ENCODE peak calls at places on chromosomes 3 and 15, in five cellular contexts. M is H9, H is neuronal stem cell, X is mesenchymal stem cell, N is H1. T is an unnamed sample.

GRCh38 chr15:41263891-41264351 is 32.9 kb downstream of the CHP1 start:
- DNase-seq in M (peak; percentile 52), H (peak; percentile 14), X (no peak), N (peak; percentile 27), T (no peak)

GRCh38 chr3:106345353-106346027 is 476.7 kb upstream of the CBLB start:
- DNase-seq in N (no peak), X (peak; percentile 99), H (no peak), M (no peak), T (peak; percentile 63)

GRCh38 chr15:52558196-52558595 is 10.6 kb downstream of the ARPP19 start:
- DNase-seq in H (no peak), X (peak; percentile 86), M (no peak), N (no peak), T (peak; percentile 43)

GRCh38 chr3:38250198-38250597 is 15.4 kb upstream of the SLC22A13 start:
- DNase-seq in X (no peak), N (no peak), H (no peak), M (no peak), T (no peak)

GRCh38 chr3:132606085-132606484 is 9.0 kb downstream of the ACKR4 start:
- DNase-seq in H (no peak), M (no peak), X (peak; percentile 41), N (no peak), T (peak; percentile 69)

GRCh38 chr15:34318277-34319079 is 19.1 kb downstream of the SLC12A6 start:
- DNase-seq in X (peak; percentile 77), M (peak; percentile 61), H (peak; percentile 18), N (no peak), T (peak; percentile 58)

GRCh38 chr3:30933478-30934207 is 39.2 kb upstream of the GADL1 start:
- DNase-seq in M (no peak), X (no peak), N (no peak), H (no peak), T (no peak)

GRCh38 chr3:32482693-32483092 is 20.0 kb downstream of the CMTM6 start:
- DNase-seq in H (no peak), X (no peak), N (no peak), M (no peak), T (no peak)

GRCh38 chr3:56899851-56900250 is 98.1 kb upstream of the ARHGEF3 start:
- DNase-seq in N (no peak), X (no peak), H (no peak), M (no peak), T (no peak)

GRCh38 chr3:145032790-145033189 is 1061.2 kb downstream of the DIPK2A start:
- DNase-seq in X (no peak), N (no peak), M (no peak), H (no peak), T (no peak)

GRCh38 chr3:130508970-130509369 is 8.0 kb upstream of the COL6A6 start:
- DNase-seq in N (no peak), H (no peak), X (no peak), M (no peak), T (no peak)

GRCh38 chr3:149765762-149766334 is 13.6 kb upstream of the COMMD2 start:
- DNase-seq in X (peak; percentile 49), H (peak; percentile 5), N (no peak), M (no peak), T (peak; percentile 55)

GRCh38 chr3:171792549-171792948 is 17.7 kb downstream of the PLD1 start:
- DNase-seq in M (no peak), H (no peak), X (no peak), N (no peak), T (no peak)

GRCh38 chr15:83613716-83614115 is 40.2 kb upstream of the ADAMTSL3 start:
- DNase-seq in H (no peak), X (no peak), M (no peak), N (no peak), T (no peak)

GRCh38 chr3:55203486-55204010 is 275.7 kb upstream of the LRTM1 start:
- DNase-seq in M (no peak), X (no peak), H (no peak), N (no peak), T (no peak)

GRCh38 chr3:197792019-197792647 is 1.1 kb downstream of the LRCH3 start:
- DNase-seq in X (no peak), N (no peak), M (no peak), H (no peak), T (peak; percentile 28)

GRCh38 chr3:110293660-110294059 is 778.0 kb upstream of the NECTIN3 start:
- DNase-seq in N (no peak), X (no peak), H (no peak), M (no peak), T (no peak)

GRCh38 chr15:40469776-40470390 is 901 bp upstream of the CHST14 start:
- DNase-seq in H (no peak), M (no peak), N (no peak), X (peak; percentile 31), T (no peak)

GRCh38 chr3:196654691-196655090 is 15.2 kb downstream of the NRROS start:
- DNase-seq in H (no peak), N (no peak), M (no peak), X (peak; percentile 57), T (no peak)

GRCh38 chr3:57048728-57049127 is 11.7 kb upstream of the SPATA12 start:
- DNase-seq in H (no peak), M (no peak), N (no peak), X (no peak), T (no peak)

GRCh38 chr15:48177875-48178611 is at the start of gene MYEF2:
- DNase-seq in X (peak; percentile 78), N (peak; percentile 68), M (peak; percentile 94), H (peak; percentile 80), T (peak; percentile 32)

GRCh38 chr15:36458406-36458805 is 121.0 kb upstream of the CDIN1 start:
- DNase-seq in N (no peak), H (no peak), M (no peak), X (no peak), T (no peak)

GRCh38 chr15:100803158-100803440 is 76.5 kb upstream of the ALDH1A3 start:
- DNase-seq in X (no peak), N (no peak), H (no peak), M (no peak), T (no peak)

GRCh38 chr3:117019082-117019713 is 309.6 kb downstream of the TUSC7 start:
- DNase-seq in X (peak; percentile 89), M (peak; percentile 68), N (peak; percentile 50), H (peak; percentile 64), T (peak; percentile 69)

GRCh38 chr3:99111235-99111634 is 209.7 kb upstream of the DCBLD2 start:
- DNase-seq in X (no peak), M (no peak), N (no peak), H (no peak), T (no peak)

GRCh38 chr3:122021811-122022401 is at the start of gene ILDR1:
- DNase-seq in M (peak; percentile 71), H (no peak), N (peak; percentile 10), X (no peak), T (peak; percentile 55)

GRCh38 chr3:122023335-122023734 is 1.3 kb upstream of the ILDR1 start:
- DNase-seq in M (no peak), H (no peak), X (no peak), N (no peak), T (no peak)

GRCh38 chr3:122014741-122015140 is 7.3 kb downstream of the ILDR1 start:
- DNase-seq in H (no peak), M (no peak), X (no peak), N (no peak), T (no peak)

GRCh38 chr3:122021037-122021436 is 1.0 kb downstream of the ILDR1 start:
- DNase-seq in N (no peak), X (no peak), M (no peak), H (no peak), T (no peak)

GRCh38 chr3:122019493-122019892 is 2.6 kb downstream of the ILDR1 start:
- DNase-seq in H (no peak), X (no peak), M (no peak), N (no peak), T (no peak)
- H3K4me1 ChIP-seq in H (no peaks in the 10 kb centered on the region), X (peaks cover 7% of the 10 kb centered on the region), M (no peaks in the 10 kb centered on the region), N (no peaks in the 10 kb centered on the region), T (peaks cover 5% of the 10 kb centered on the region)

GRCh38 chr15:67738056-67738455 is 87.3 kb upstream of the SKOR1 start:
- DNase-seq in X (no peak), H (no peak), N (no peak), M (no peak), T (no peak)
- H2BK12ac ChIP-seq in X (no peak overlapping the region), H (no peak overlapping the region), N (no peak overlapping the region), M (no peak overlapping the region), T (no peak overlapping the region)

GRCh38 chr15:57286446-57287127 is 89.7 kb upstream of the CGNL1 start:
- DNase-seq in N (no peak), M (no peak), X (no peak), H (no peak), T (no peak)
- H3K4me1 ChIP-seq in N (peaks cover 12% of the 10 kb centered on the region), M (peaks cover 2% of the 10 kb centered on the region), X (peaks cover 2% of the 10 kb centered on the region), H (no peaks in the 10 kb centered on the region), T (no peaks in the 10 kb centered on the region)

GRCh38 chr3:49733551-49733950 is 9.8 kb upstream of the GMPPB start:
- DNase-seq in M (no peak), H (no peak), X (peak; percentile 41), N (no peak), T (no peak)
- H2BK12ac ChIP-seq in M (no peak overlapping the region), H (no peak overlapping the region), X (no peak overlapping the region), N (no peak overlapping the region), T (no peak overlapping the region)

GRCh38 chr15:85767785-85768529 is 26.8 kb downstream of the KLHL25 start:
- DNase-seq in H (no peak), N (no peak), M (no peak), X (no peak), T (no peak)
- H3K4me1 ChIP-seq in H (no peaks in the 10 kb centered on the region), N (no peaks in the 10 kb centered on the region), M (no peaks in the 10 kb centered on the region), X (peaks cover 58% of the 10 kb centered on the region), T (peaks cover 21% of the 10 kb centered on the region)

DNA sequence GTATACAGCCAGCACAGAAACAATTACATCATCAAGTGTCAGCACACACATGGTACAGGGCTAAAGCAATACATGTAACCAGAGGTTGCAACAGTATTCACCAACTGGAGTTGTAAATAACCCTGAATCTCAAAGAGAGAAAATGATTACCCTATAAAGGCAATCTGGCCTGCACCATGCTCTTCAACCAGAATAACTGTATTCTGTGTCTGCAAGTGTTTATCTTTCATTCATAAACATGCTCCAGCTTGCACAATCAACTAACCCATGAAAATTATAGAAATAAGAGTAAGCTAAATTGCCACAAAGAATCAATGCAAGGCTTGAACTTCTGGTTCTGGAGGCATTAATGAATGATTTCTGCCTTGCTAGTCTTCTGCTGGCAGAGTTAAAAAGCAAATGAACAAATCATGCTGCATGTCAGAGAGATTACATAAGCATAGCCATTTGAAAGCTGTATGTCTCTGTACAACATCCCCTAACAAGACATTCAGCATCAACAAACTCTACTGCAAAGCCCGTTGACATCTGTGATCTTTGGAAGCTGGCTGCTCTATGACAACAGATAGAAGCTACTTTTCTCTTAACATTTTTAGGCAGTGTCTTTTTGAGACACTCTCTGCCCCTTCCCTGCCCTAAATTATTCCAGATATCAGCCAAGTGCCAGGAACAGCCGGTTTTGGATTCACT is 871.0 kb downstream of the OTOL1 start:
- DNase-seq in N (no peak), X (peak; percentile 71), H (no peak), M (no peak), T (no peak)
- H2BK12ac ChIP-seq in N (no peak overlapping the region), X (no peak overlapping the region), H (no peak overlapping the region), M (no peak overlapping the region), T (no peak overlapping the region)

T was measured in trophoblast cell.